ENCODE peak calls at places on chromosome 22, in seven cellular contexts. R is stomach; Y is CD4-positive, alpha-beta memory T cell; X is PC-3; Z is Peyer's patch; F is mesendoderm; S is H9. D is an unnamed sample. For H3K4me1, the result is how much of the 10 kb centered on the place peaks cover.

GRCh38 chr22:47059076-47059475 is 296.6 kb downstream of the TBC1D22A start:
- DNase-seq in Y (no peak), F (no peak), R (no peak), Z (peak), S (no peak), X (no peak), D (peak)

GRCh38 chr22:44357962-44358553 is 45.3 kb upstream of the SHISAL1 start:
- DNase-seq in Z (peak), X (no peak), Y (no peak), F (no peak), S (no peak), R (no peak), D (peak)

GRCh38 chr22:41907436-41908401 is 7.2 kb downstream of the SHISA8 start:
- DNase-seq in R (no peak), X (no peak), Z (no peak), F (no peak), Y (no peak), S (peak), D (no peak)

GRCh38 chr22:32073823-32074380 is 30.8 kb downstream of the SLC5A1 start:
- DNase-seq in F (no peak), R (no peak), Y (no peak), S (no peak), X (no peak), Z (peak), D (no peak)

GRCh38 chr22:24170189-24170588 is 11.1 kb upstream of the SUSD2 start:
- DNase-seq in Z (no peak), R (no peak), F (no peak), S (no peak), Y (no peak), X (no peak), D (no peak)

GRCh38 chr22:37401861-37402506 is 25.3 kb downstream of the ELFN2 start:
- DNase-seq in Y (no peak), R (no peak), X (no peak), Z (no peak), S (no peak), F (no peak), D (no peak)

GRCh38 chr22:41912338-41913039 is 2.4 kb downstream of the SHISA8 start:
- DNase-seq in X (no peak), Y (no peak), S (peak), F (no peak), Z (no peak), R (no peak), D (no peak)

GRCh38 chr22:31075961-31076360 is 5.2 kb upstream of the SMTN start:
- DNase-seq in F (no peak), R (peak), S (no peak), Z (no peak), Y (no peak), X (no peak), D (peak)

GRCh38 chr22:22820626-22821025 is 67.0 kb upstream of the IGLL5 start:
- DNase-seq in Z (no peak), R (no peak), F (no peak), X (no peak), S (no peak), Y (peak), D (no peak)

GRCh38 chr22:22376352-22376706 is 131.7 kb downstream of the VPREB1 start:
- DNase-seq in X (no peak), Z (no peak), R (no peak), S (no peak), Y (no peak), F (no peak), D (no peak)

GRCh38 chr22:37794376-37794775 is 13.4 kb upstream of the GCAT start:
- DNase-seq in X (no peak), Z (no peak), Y (no peak), F (no peak), S (no peak), R (no peak), D (no peak)

GRCh38 chr22:35467788-35468187 is 67.8 kb downstream of the MCM5 start:
- DNase-seq in R (peak), X (no peak), Y (no peak), S (peak), F (peak), Z (peak), D (peak)

GRCh38 chr22:33812578-33812977 is 107.7 kb downstream of the LARGE1 start:
- DNase-seq in Y (no peak), Z (no peak), S (no peak), F (no peak), X (no peak), R (no peak), D (no peak)

GRCh38 chr22:48332438-48333322 is 1495.0 kb downstream of the BRD1 start:
- DNase-seq in F (no peak), Z (peak), R (no peak), S (no peak), X (no peak), Y (no peak), D (no peak)

GRCh38 chr22:38751422-38752346 is 4.1 kb downstream of the SUN2 start:
- DNase-seq in S (no peak), X (no peak), F (no peak), Z (no peak), Y (peak), R (peak), D (peak)

GRCh38 chr22:37741312-37741795 is 44.5 kb downstream of the TRIOBP start:
- DNase-seq in R (peak), S (no peak), F (peak), X (peak), Y (no peak), Z (no peak), D (peak)

GRCh38 chr22:29870574-29870973 is 12.4 kb upstream of the MTMR3 start:
- DNase-seq in X (no peak), S (no peak), Z (no peak), R (no peak), F (no peak), Y (no peak), D (no peak)

GRCh38 chr22:36528336-36528735 is 630 bp downstream of the EIF3D start:
- DNase-seq in F (no peak), S (no peak), R (no peak), Z (no peak), Y (no peak), X (no peak), D (no peak)

GRCh38 chr22:23187871-23188700 is 7.8 kb downstream of the BCR start:
- DNase-seq in X (no peak), R (no peak), F (no peak), Y (no peak), Z (no peak), S (no peak), D (no peak)

GRCh38 chr22:20427104-20427944 is 10.3 kb downstream of the SCARF2 start:
- DNase-seq in Z (no peak), R (no peak), X (no peak), S (no peak), Y (no peak), F (no peak), D (no peak)

GRCh38 chr22:35292786-35293185 is 6.9 kb upstream of the TOM1 start:
- DNase-seq in Y (no peak), S (no peak), R (no peak), X (no peak), F (no peak), Z (no peak), D (no peak)

GRCh38 chr22:33887173-33887572 is 33.1 kb downstream of the LARGE1 start:
- DNase-seq in S (no peak), Z (no peak), R (no peak), Y (no peak), X (no peak), F (peak), D (no peak)

GRCh38 chr22:38788417-38788816 is 5.5 kb downstream of the DNAL4 start:
- DNase-seq in X (peak), S (no peak), R (peak), Z (no peak), Y (no peak), F (no peak), D (no peak)

GRCh38 chr22:40281717-40282116 is 64.6 kb upstream of the ADSL start:
- DNase-seq in Y (no peak), F (no peak), S (no peak), X (no peak), Z (no peak), R (no peak), D (no peak)

GRCh38 chr22:23673826-23674690 is 16.8 kb upstream of the RGL4 start:
- DNase-seq in R (no peak), Z (no peak), S (peak), Y (no peak), F (peak), X (no peak), D (no peak)

GRCh38 chr22:44515779-44516178 is 17.7 kb upstream of the RTL6 start:
- DNase-seq in F (no peak), X (no peak), Y (no peak), Z (no peak), R (no peak), S (no peak), D (no peak)

GRCh38 chr22:36373258-36373579 is 14.5 kb downstream of the MYH9 start:
- DNase-seq in Z (no peak), R (no peak), F (peak), Y (no peak), S (no peak), X (peak), D (peak)

GRCh38 chr22:44703269-44703870 is 1.4 kb downstream of the PRR5 start:
- DNase-seq in Z (no peak), F (no peak), S (no peak), Y (no peak), X (no peak), R (no peak), D (no peak)

GRCh38 chr22:36921309-36922096 is 8.1 kb downstream of the CSF2RB start:
- DNase-seq in Z (no peak), F (no peak), R (peak), Y (no peak), S (no peak), X (no peak), D (no peak)

GRCh38 chr22:19110064-19110458 is 12.2 kb downstream of the DGCR2 start:
- DNase-seq in S (no peak), R (no peak), X (no peak), Z (no peak), Y (no peak), F (peak), D (peak)

GRCh38 chr22:19108807-19109197 is 13.4 kb downstream of the DGCR2 start:
- DNase-seq in F (no peak), R (no peak), Z (no peak), X (no peak), Y (no peak), S (no peak), D (no peak)

GRCh38 chr22:19107730-19108074 is 14.5 kb downstream of the DGCR2 start:
- DNase-seq in Z (no peak), R (no peak), X (no peak), S (no peak), F (no peak), Y (no peak), D (no peak)

GRCh38 chr22:19111140-19111539 is 11.1 kb downstream of the DGCR2 start:
- DNase-seq in Z (no peak), R (no peak), F (peak), Y (no peak), S (no peak), X (no peak), D (peak)

DNA sequence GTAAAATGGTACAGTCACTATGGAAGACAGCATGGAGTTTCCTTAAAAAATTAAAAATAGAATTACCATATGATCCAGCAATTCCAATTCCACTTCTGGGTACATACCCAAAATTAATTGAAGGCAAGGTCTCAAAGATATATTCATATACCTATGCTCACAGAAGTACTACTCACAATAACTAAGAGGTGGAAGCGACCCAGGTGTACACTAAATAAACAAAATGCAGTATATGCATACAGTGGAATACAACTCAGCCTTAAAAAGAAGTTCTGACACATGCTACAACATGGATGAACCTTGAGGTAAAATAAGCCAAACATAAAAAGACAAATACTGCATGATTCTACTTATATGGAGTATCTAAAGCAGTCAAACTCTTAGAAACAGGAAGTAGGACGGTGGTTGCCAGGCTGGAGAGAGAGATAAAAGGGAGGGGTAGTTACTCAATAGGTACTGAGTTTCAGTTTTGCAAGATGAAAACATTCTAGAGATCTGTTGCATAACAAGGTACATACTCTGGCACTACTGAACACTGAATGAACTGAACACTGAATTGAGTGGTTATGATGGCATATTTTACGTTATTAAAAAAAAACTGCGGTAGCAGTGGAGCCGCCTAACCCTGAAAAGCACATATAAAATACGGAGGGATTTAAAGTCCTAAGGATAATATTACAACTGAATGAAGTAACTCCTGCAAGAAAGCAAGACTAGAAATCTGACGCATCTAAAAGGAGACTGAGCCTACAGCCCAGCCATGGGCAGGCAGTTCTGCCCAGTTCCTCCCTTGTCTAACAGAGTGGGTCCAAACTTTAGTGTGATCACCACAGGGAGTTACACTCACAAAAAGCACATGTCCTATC is 12.8 kb downstream of the DGCR2 start:
- DNase-seq in S (no peak), F (no peak), X (no peak), Z (no peak), Y (peak), R (peak), D (peak)
- H3K4me1 ChIP-seq in S (under half), F (under half), X (under half), Z (under half), Y (half or more), R (half or more), D (half or more)

DNA sequence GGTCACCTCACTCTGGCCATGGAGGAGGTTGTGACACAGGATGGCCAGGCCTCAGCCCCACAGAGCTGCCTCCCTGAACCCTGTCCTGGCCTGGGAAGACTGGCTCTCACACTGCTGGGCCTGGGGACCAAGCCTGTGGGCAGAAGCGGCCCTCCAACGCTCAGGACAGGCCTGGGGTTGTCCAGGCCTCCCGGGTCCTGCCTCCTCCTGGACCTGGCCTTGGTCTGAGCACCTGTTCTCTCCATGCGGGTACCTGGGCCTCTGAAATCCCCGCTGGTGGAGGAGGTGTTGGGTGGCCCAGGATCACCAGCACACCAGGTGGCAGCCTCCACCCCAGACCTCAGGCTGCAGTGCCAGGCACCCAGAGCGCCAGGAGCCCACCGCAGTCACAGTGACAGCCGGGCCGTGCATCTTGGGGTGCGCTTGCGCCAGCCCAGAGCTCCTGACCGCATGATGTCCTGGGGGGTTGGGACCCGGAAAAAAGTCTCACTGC is 16.1 kb upstream of the PIM3 start:
- DNase-seq in R (no peak), X (no peak), Y (no peak), F (no peak), Z (no peak), S (no peak), D (no peak)
- H3K27ac ChIP-seq in R (peak), X (no peak), Y (peak), F (no peak), Z (no peak), S (no peak), D (no peak)

DNA sequence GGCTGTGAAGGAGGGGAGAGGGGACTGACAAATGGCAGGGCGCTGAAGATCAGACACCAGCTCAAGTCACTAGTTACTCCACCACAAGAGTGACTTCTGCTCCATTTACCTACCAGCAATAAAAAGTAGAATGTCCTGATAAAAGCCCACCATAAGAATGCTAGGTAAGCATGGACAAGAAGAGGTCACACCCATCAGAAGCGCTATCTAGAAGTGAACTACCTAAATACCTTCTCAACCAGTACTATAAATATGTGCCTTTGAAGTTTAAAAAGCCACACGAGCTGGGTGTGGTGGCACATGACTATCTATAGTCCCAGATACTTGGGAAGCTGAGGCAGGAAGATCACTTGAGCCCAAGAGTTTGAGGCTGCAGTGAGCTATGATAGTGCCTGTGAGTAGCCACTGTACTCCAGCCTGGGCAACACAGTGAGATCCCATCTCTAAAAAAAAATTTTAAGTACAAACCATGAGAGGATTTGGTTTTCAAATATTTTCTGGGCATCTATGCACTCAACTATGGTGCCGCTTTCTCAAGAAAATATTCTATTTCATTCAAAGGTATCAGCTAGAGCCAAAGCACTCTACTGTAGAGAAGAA is 66.6 kb downstream of the PACSIN2 start:
- DNase-seq in Z (no peak), R (no peak), S (no peak), F (no peak), X (no peak), Y (no peak), D (no peak)
- H3K4me1 ChIP-seq in Z (under half), R (half or more), S (under half), F (under half), X (under half), Y (under half), D (under half)

DNA sequence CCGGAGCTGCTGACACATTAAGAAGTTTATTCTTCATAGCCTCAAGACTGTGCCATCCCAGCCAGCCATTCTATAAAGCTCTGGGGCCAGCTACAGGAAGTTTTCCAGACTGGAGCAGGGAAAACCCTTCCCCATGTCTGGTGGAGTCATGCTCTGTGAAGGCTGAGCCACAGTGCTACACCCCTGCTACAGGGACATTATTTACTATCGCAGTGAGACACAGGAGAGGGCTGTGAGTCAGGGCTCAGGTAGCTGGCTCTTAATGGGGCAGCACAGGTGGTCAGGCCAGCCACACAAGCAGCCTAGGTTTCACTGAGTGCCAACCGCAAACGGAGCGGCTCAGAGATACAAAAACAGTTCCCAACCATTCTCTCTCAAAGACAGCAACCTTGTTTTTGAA is 12.1 kb downstream of the HPS4 start:
- DNase-seq in X (peak), Z (no peak), Y (no peak), S (no peak), F (peak), R (peak), D (no peak)
- H3K27ac ChIP-seq in X (peak), Z (no peak), Y (no peak), S (no peak), F (peak), R (peak), D (no peak)

GRCh38 chr22:25758316-25758715 is 16.3 kb downstream of the MYO18B start:
- DNase-seq in X (no peak), Y (no peak), Z (no peak), F (no peak), R (no peak), S (no peak), D (no peak)
- H3K4me1 ChIP-seq in X (under half), Y (under half), Z (under half), F (under half), R (under half), S (under half), D (under half)

GRCh38 chr22:27991586-27992293 is 72.7 kb upstream of the PITPNB start:
- DNase-seq in F (no peak), R (peak), Y (no peak), S (peak), Z (peak), X (no peak), D (no peak)
- H3K27ac ChIP-seq in F (no peak), R (no peak), Y (no peak), S (no peak), Z (no peak), X (no peak), D (no peak)

D was measured in upper lobe of right lung.